ENCODE peak calls at places on chromosomes 3 and 15, in eight cellular contexts. A, L, C, Y, X, I, Q and W are unnamed samples.

GRCh38 chr3:4977001-4977888 is 2.0 kb upstream of the BHLHE40 start:
- DNase-seq in A (peak), L (peak), C (peak), Y (peak), X (peak), I (peak), Q (no peak), W (peak)

GRCh38 chr3:67094769-67095168 is 96.7 kb downstream of the KBTBD8 start:
- DNase-seq in A (no peak), L (no peak), C (no peak), Y (no peak), X (peak), I (no peak), Q (no peak), W (peak)

GRCh38 chr3:163266731-163267130 is 1770.1 kb downstream of the OTOL1 start:
- DNase-seq in A (no peak), L (no peak), C (no peak), Y (no peak), X (no peak), I (no peak), Q (no peak), W (no peak)

GRCh38 chr3:51706788-51707731 is at the start of gene GRM2:
- DNase-seq in A (no peak), L (no peak), C (peak), Y (peak), X (peak), I (peak), Q (no peak), W (peak)

GRCh38 chr3:41362638-41363559 is 163.6 kb downstream of the CTNNB1 start:
- DNase-seq in A (no peak), L (no peak), C (no peak), Y (peak), X (peak), I (no peak), Q (no peak), W (peak)

GRCh38 chr3:31534036-31534435 is 1.3 kb downstream of the STT3B start:
- DNase-seq in A (peak), L (peak), C (no peak), Y (peak), X (peak), I (no peak), Q (no peak), W (no peak)

GRCh38 chr15:72229947-72230196 is 1.1 kb downstream of the PKM start:
- DNase-seq in A (no peak), L (no peak), C (no peak), Y (no peak), X (no peak), I (no peak), Q (no peak), W (peak)

GRCh38 chr3:112090899-112091586 is 4.9 kb downstream of the C3orf52 start:
- DNase-seq in A (no peak), L (no peak), C (no peak), Y (no peak), X (no peak), I (no peak), Q (no peak), W (no peak)

GRCh38 chr15:28094732-28095521 is 4.2 kb downstream of the OCA2 start:
- DNase-seq in A (no peak), L (no peak), C (no peak), Y (no peak), X (no peak), I (no peak), Q (no peak), W (peak)

GRCh38 chr3:117630469-117630868 is 920.9 kb downstream of the TUSC7 start:
- DNase-seq in A (no peak), L (no peak), C (no peak), Y (no peak), X (peak), I (no peak), Q (no peak), W (no peak)

GRCh38 chr3:144162042-144162441 is 190.4 kb downstream of the DIPK2A start:
- DNase-seq in A (no peak), L (no peak), C (peak), Y (no peak), X (peak), I (no peak), Q (no peak), W (no peak)

GRCh38 chr15:88887068-88887580 is 8.2 kb downstream of the HAPLN3 start:
- DNase-seq in A (no peak), L (no peak), C (no peak), Y (no peak), X (no peak), I (no peak), Q (no peak), W (no peak)

GRCh38 chr3:184381261-184382224 is 1.7 kb downstream of the CHRD start:
- DNase-seq in A (no peak), L (peak), C (no peak), Y (no peak), X (no peak), I (no peak), Q (no peak), W (peak)

GRCh38 chr15:47620960-47621681 is 96.2 kb upstream of the SEMA6D start:
- DNase-seq in A (no peak), L (no peak), C (peak), Y (no peak), X (peak), I (no peak), Q (no peak), W (no peak)

GRCh38 chr3:184500344-184500923 is 61.2 kb upstream of the EPHB3 start:
- DNase-seq in A (no peak), L (no peak), C (no peak), Y (no peak), X (no peak), I (no peak), Q (no peak), W (peak)

GRCh38 chr3:15884132-15884531 is 86.4 kb upstream of the ANKRD28 start:
- DNase-seq in A (no peak), L (no peak), C (no peak), Y (no peak), X (no peak), I (no peak), Q (no peak), W (no peak)

GRCh38 chr3:3707858-3708768 is 91.1 kb upstream of the LRRN1 start:
- DNase-seq in A (no peak), L (no peak), C (no peak), Y (no peak), X (no peak), I (no peak), Q (no peak), W (no peak)

GRCh38 chr3:13152826-13153710 is 79.8 kb upstream of the IQSEC1 start:
- DNase-seq in A (no peak), L (no peak), C (no peak), Y (no peak), X (no peak), I (no peak), Q (no peak), W (no peak)

GRCh38 chr3:4036046-4036445 is 236.8 kb downstream of the LRRN1 start:
- DNase-seq in A (no peak), L (no peak), C (no peak), Y (no peak), X (no peak), I (no peak), Q (no peak), W (no peak)

GRCh38 chr3:100395674-100396073 is 5.2 kb downstream of the TOMM70 start:
- DNase-seq in A (no peak), L (no peak), C (no peak), Y (no peak), X (no peak), I (no peak), Q (no peak), W (no peak)